ENCODE peak calls at places on chromosomes 7 and 10, in ten cellular contexts. I is heart right ventricle; R is adipocyte; W is body of pancreas; S is spleen; F is cardiac fibroblast; D is CD4-positive, CD25-positive, alpha-beta regulatory T cell; H is endothelial cell of umbilical vein; Q is GM23338; O is fibroblast of lung. T is an unnamed sample.

GRCh38 chr7:111168182-111168581 is 77.3 kb downstream of the LRRN3 start:
- DNase-seq in I (no peak), R (no peak), W (no peak), S (no peak), F (peak), D (no peak), H (no peak), Q (no peak), O (peak), T (no peak)

GRCh38 chr7:13062596-13062995 is 375.2 kb downstream of the ARL4A start:
- DNase-seq in I (no peak), R (no peak), W (no peak), S (no peak), F (no peak), D (no peak), H (no peak), Q (no peak), O (no peak), T (no peak)

GRCh38 chr7:94509264-94509878 is at the start of gene CASD1:
- DNase-seq in I (peak), R (peak), W (peak), S (no peak), F (peak), D (peak), H (peak), Q (peak), O (peak), T (peak)

GRCh38 chr7:90387470-90388240 is 15.6 kb upstream of the CLDN12 start:
- DNase-seq in I (no peak), R (no peak), W (no peak), S (no peak), F (no peak), D (no peak), H (no peak), Q (peak), O (no peak), T (no peak)

GRCh38 chr7:120070201-120070600 is 202.8 kb upstream of the KCND2 start:
- DNase-seq in I (no peak), R (no peak), W (no peak), S (no peak), F (no peak), D (no peak), H (no peak), Q (no peak), O (no peak), T (peak)

GRCh38 chr7:22563115-22563514 is 63.1 kb upstream of the STEAP1B start:
- DNase-seq in I (no peak), R (no peak), W (no peak), S (no peak), F (no peak), D (peak), H (peak), Q (no peak), O (no peak), T (peak)

GRCh38 chr10:16441106-16441850 is 4.5 kb downstream of the PTER start:
- DNase-seq in I (no peak), R (peak), W (no peak), S (no peak), F (peak), D (peak), H (no peak), Q (no peak), O (peak), T (peak)

GRCh38 chr7:130112078-130112477 is 41.7 kb downstream of the KLHDC10 start:
- DNase-seq in I (no peak), R (no peak), W (no peak), S (no peak), F (no peak), D (no peak), H (no peak), Q (no peak), O (no peak), T (no peak)

GRCh38 chr7:85688712-85689111 is 501.9 kb upstream of the SEMA3D start:
- DNase-seq in I (no peak), R (no peak), W (no peak), S (no peak), F (no peak), D (no peak), H (no peak), Q (no peak), O (peak), T (no peak)

GRCh38 chr10:126376956-126377355 is 11.3 kb downstream of the ADAM12 start:
- DNase-seq in I (no peak), R (peak), W (no peak), S (no peak), F (peak), D (no peak), H (no peak), Q (no peak), O (peak), T (no peak)

DNA sequence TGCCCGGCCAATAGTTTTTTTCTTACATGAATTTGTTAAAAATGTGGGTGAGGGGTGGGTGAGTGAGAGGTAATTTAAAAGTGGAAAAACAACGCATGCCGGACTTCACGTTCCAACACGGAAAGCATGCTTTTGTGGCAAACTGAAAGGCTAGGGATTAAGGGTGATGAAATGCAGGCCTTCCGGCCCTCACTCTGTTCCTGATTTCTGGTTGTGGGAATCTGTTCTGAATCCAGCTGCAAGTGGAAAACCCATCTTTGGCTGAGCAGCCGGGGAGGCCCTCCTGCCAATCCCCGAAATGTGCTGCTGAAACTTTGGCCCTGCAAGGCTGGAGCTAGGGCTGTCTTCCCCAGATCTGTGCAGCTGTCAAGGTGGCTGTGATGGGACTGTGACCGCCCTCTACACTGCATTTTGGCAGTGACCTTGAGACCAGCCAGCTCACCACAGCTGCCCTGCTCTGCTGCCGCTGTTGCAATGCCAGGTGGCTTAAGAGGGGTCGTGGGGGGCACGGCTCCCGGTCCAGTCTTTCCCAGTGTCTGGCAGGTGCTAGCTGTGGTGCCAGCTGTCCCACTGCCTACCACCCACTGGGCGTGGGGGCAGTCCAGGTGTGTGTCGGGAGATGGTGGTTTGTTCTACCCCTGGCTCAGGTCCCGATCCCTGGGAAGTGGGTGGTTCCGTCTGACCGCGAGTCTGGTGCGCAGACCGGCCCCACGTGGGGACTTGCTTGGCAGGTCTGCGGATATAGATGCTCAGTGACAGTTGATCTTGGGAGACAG is 39.0 kb downstream of the TET1 start:
- DNase-seq in I (peak), R (peak), W (peak), S (peak), F (peak), D (no peak), H (no peak), Q (peak), O (peak), T (no peak)
- H3K4me3 ChIP-seq in I (peak), R (peak), W (no peak), S (no peak), F (no peak), D (no peak), H (no peak), Q (peak), O (no peak), T (no peak)

GRCh38 chr7:57403601-57404342 is 46.2 kb upstream of the ZNF716 start:
- DNase-seq in I (peak), R (no peak), W (peak), S (peak), F (no peak), D (no peak), H (no peak), Q (no peak), O (no peak), T (no peak)
- H3K4me3 ChIP-seq in I (peak), R (peak), W (no peak), S (peak), F (no peak), D (no peak), H (no peak), Q (no peak), O (no peak), T (no peak)

GRCh38 chr10:51368943-51369342 is 294.7 kb downstream of the PRKG1 start:
- DNase-seq in I (no peak), R (no peak), W (peak), S (no peak), F (no peak), D (no peak), H (no peak), Q (peak), O (no peak), T (peak)

GRCh38 chr10:51363415-51363814 is 289.1 kb downstream of the PRKG1 start:
- DNase-seq in I (no peak), R (no peak), W (no peak), S (no peak), F (no peak), D (no peak), H (no peak), Q (no peak), O (no peak), T (no peak)

GRCh38 chr10:51369903-51370302 is 295.6 kb downstream of the PRKG1 start:
- DNase-seq in I (no peak), R (peak), W (no peak), S (no peak), F (peak), D (no peak), H (no peak), Q (peak), O (peak), T (no peak)

GRCh38 chr10:51366044-51366443 is 291.8 kb downstream of the PRKG1 start:
- DNase-seq in I (no peak), R (no peak), W (no peak), S (no peak), F (peak), D (no peak), H (no peak), Q (no peak), O (no peak), T (no peak)

DNA sequence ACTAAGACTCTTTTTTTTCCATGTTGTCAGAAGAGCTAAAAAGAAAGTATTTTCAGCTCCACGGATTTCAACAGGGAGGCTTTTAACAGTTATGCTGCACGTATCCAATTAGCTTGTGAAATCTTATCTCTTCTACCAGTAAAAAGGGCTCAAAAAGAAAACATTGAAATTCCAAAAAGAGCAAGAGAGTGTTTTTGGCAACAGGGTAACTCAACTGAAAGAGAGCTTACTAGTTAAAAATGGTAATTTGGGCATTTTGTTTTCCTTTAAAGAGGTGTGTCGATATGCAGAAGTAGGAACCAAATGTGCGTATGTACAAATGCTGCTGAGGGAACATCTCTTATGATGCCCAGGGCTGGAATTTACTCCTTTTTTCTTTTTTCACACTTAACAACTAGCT is 292.8 kb downstream of the PRKG1 start:
- DNase-seq in I (no peak), R (no peak), W (no peak), S (no peak), F (peak), D (no peak), H (no peak), Q (no peak), O (peak), T (no peak)
- H3K4me3 ChIP-seq in I (peak), R (peak), W (no peak), S (no peak), F (no peak), D (no peak), H (no peak), Q (no peak), O (no peak), T (no peak)

GRCh38 chr10:88042162-88043100 is 179.0 kb downstream of the PTEN start:
- DNase-seq in I (no peak), R (peak), W (peak), S (no peak), F (peak), D (no peak), H (no peak), Q (peak), O (peak), T (no peak)
- H3K4me3 ChIP-seq in I (no peak), R (peak), W (no peak), S (no peak), F (no peak), D (no peak), H (no peak), Q (no peak), O (no peak), T (no peak)

GRCh38 chr10:1054684-1055083 is 1.5 kb upstream of the WDR37 start:
- DNase-seq in I (no peak), R (no peak), W (no peak), S (no peak), F (no peak), D (no peak), H (no peak), Q (no peak), O (no peak), T (no peak)
- H3K4me3 ChIP-seq in I (peak), R (peak), W (no peak), S (no peak), F (no peak), D (peak), H (peak), Q (peak), O (peak), T (peak)

GRCh38 chr10:102757323-102757722 is 13.6 kb downstream of the WBP1L start:
- DNase-seq in I (no peak), R (no peak), W (no peak), S (peak), F (no peak), D (no peak), H (no peak), Q (no peak), O (no peak), T (no peak)

GRCh38 chr10:102758226-102758932 is 14.6 kb downstream of the WBP1L start:
- DNase-seq in I (no peak), R (no peak), W (no peak), S (no peak), F (no peak), D (no peak), H (no peak), Q (no peak), O (no peak), T (no peak)

GRCh38 chr10:102752266-102752930 is 8.7 kb downstream of the WBP1L start:
- DNase-seq in I (no peak), R (peak), W (no peak), S (no peak), F (peak), D (peak), H (no peak), Q (no peak), O (peak), T (no peak)

GRCh38 chr10:102753724-102754123 is 10.0 kb downstream of the WBP1L start:
- DNase-seq in I (no peak), R (peak), W (no peak), S (no peak), F (no peak), D (no peak), H (no peak), Q (no peak), O (no peak), T (no peak)

DNA sequence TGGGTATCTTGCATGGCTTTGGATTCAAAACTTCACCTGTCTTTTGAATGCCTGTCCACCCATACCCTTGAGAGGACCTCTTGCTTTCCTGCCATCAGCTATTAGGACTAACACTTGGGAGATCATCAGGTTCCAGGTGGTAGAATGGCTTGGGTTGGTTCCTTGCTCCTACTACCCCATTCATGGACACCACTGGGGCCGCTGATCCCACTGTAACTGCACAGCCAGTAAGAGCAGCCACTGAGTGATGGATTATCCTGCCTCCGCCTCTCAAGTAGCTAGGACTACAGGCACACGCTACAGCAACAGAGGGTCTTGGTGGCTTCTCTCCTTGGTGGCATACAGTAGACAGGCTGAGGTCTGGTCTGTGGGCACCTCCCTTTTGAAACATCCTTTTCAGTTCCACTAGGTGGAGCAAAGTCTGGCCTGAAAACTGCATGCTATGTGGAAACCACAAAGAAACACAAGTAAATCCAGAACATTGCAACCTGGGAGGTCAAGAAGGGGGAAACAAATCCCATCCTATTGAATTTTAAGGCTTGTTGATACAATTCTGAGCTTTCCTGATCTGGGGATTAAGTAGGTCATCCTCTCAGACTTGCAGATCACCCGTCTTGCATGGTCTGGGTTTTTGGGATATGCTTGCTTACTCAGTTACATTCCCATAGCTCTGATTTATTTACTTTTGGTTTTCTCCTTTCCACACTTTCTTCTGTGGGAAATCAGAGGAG is 9.4 kb downstream of the WBP1L start:
- DNase-seq in I (no peak), R (peak), W (no peak), S (peak), F (peak), D (peak), H (peak), Q (peak), O (peak), T (peak)
- H3K4me3 ChIP-seq in I (no peak), R (peak), W (no peak), S (no peak), F (no peak), D (peak), H (no peak), Q (no peak), O (no peak), T (no peak)

GRCh38 chr10:124647421-124648130 is 96.6 kb downstream of the FAM53B start:
- DNase-seq in I (peak), R (peak), W (no peak), S (peak), F (peak), D (peak), H (peak), Q (no peak), O (no peak), T (peak)
- H3K4me3 ChIP-seq in I (no peak), R (no peak), W (no peak), S (no peak), F (no peak), D (peak), H (no peak), Q (no peak), O (no peak), T (peak)